ENCODE peak calls at places on chromosomes 3 and 15, in nine cellular contexts. T, D, L, S, U, P, J, C and N are unnamed samples.

GRCh38 chr15:46676233-46677206 is 1040.8 kb upstream of the SEMA6D start:
- DNase-seq in T (no peak), D (no peak), L (no peak), S (no peak), U (no peak), P (no peak), J (no peak), C (no peak), N (no peak)

GRCh38 chr3:46669191-46669999 is 24.1 kb downstream of the ALS2CL start:
- DNase-seq in T (no peak), D (no peak), L (no peak), S (peak; percentile 4), U (no peak), P (no peak), J (peak; percentile 6), C (peak; percentile 20), N (no peak)

GRCh38 chr15:66927326-66928077 is 137.9 kb upstream of the SMAD3 start:
- DNase-seq in T (no peak), D (no peak), L (no peak), S (no peak), U (no peak), P (no peak), J (no peak), C (no peak), N (no peak)

GRCh38 chr3:148089171-148089570 is 608.5 kb upstream of the AGTR1 start:
- DNase-seq in T (no peak), D (no peak), L (no peak), S (no peak), U (no peak), P (no peak), J (no peak), C (no peak), N (no peak)

GRCh38 chr15:31471731-31472430 is 145.2 kb downstream of the KLF13 start:
- DNase-seq in T (no peak), D (no peak), L (no peak), S (no peak), U (no peak), P (no peak), J (no peak), C (no peak), N (no peak)

GRCh38 chr3:52532838-52533622 is 627 bp downstream of the NT5DC2 start:
- DNase-seq in T (peak; percentile 65), D (no peak), L (no peak), S (peak; percentile 40), U (no peak), P (no peak), J (peak; percentile 35), C (no peak), N (peak; percentile 69)

GRCh38 chr15:40310001-40310959 is 2.5 kb upstream of the PLCB2 start:
- DNase-seq in T (peak; percentile 72), D (no peak), L (peak; percentile 62), S (peak; percentile 65), U (peak; percentile 62), P (peak; percentile 13), J (no peak), C (peak; percentile 74), N (no peak)

GRCh38 chr3:133574260-133574881 is 885 bp downstream of the CDV3 start:
- DNase-seq in T (peak; percentile 84), D (peak; percentile 62), L (peak; percentile 76), S (peak; percentile 80), U (peak; percentile 64), P (no peak), J (peak; percentile 76), C (peak; percentile 86), N (peak; percentile 74)

GRCh38 chr3:111737056-111737711 is 121.9 kb upstream of the PHLDB2 start:
- DNase-seq in T (peak; percentile 81), D (no peak), L (peak; percentile 76), S (no peak), U (no peak), P (no peak), J (peak; percentile 50), C (no peak), N (no peak)

GRCh38 chr15:68666120-68666811 is 87.5 kb downstream of the CORO2B start:
- DNase-seq in T (peak; percentile 2), D (no peak), L (no peak), S (no peak), U (no peak), P (no peak), J (no peak), C (no peak), N (no peak)

GRCh38 chr15:53209396-53210042 is 419.4 kb upstream of the ONECUT1 start:
- DNase-seq in T (no peak), D (no peak), L (no peak), S (no peak), U (no peak), P (no peak), J (no peak), C (no peak), N (no peak)

GRCh38 chr3:42745291-42745745 is 27.7 kb downstream of the CCDC13 start:
- DNase-seq in T (no peak), D (no peak), L (no peak), S (no peak), U (no peak), P (no peak), J (no peak), C (no peak), N (no peak)

GRCh38 chr3:186882881-186883685 is 40.6 kb downstream of the ADIPOQ start:
- DNase-seq in T (no peak), D (no peak), L (no peak), S (no peak), U (peak; percentile 39), P (no peak), J (no peak), C (no peak), N (no peak)

GRCh38 chr3:4421121-4421520 is 45.9 kb downstream of the SUMF1 start:
- DNase-seq in T (no peak), D (no peak), L (no peak), S (no peak), U (no peak), P (no peak), J (no peak), C (no peak), N (no peak)